ENCODE peak calls at places on chromosome 16, in nine cellular contexts. One of them, this sample, is unnamed.

GRCh38 chr16:71781741-71782140 is 26.9 kb downstream of the AP1G1 start:
- DNase-seq in central memory CD4-positive, alpha-beta T cell: no peak
- DNase-seq in activated T-helper 9 cell treated with anti-CD3 and anti-CD28 coated beads, Interleukin-2, amount 50 U/mL, for 16 hours: no peak
- DNase-seq in activated T-cell treated with anti-CD3 and anti-CD28 coated beads for 1 hour: no peak
- DNase-seq in substantia nigra: no peak
- DNase-seq in activated CD4-positive, CD25-positive, alpha-beta regulatory T cell: no peak
- DNase-seq in stomach: no peak
- DNase-seq in stimulated activated CD8-positive, alpha-beta memory T cell treated with anti-CD3 and anti-CD28 coated beads, Interleukin-12 subunit alpha, Interleukin-12 subunit beta, amount 100 ng/mL, for 1 hour: no peak
- DNase-seq in left colon: no peak
- DNase-seq in this sample: no peak

GRCh38 chr16:1906052-1906845 is 12.0 kb downstream of the HS3ST6 start:
- DNase-seq in left colon: no peak
- DNase-seq in central memory CD4-positive, alpha-beta T cell: no peak
- DNase-seq in activated T-helper 9 cell treated with anti-CD3 and anti-CD28 coated beads, Interleukin-2, amount 50 U/mL, for 16 hours: no peak
- DNase-seq in substantia nigra: no peak
- DNase-seq in stomach: no peak
- DNase-seq in activated T-cell treated with anti-CD3 and anti-CD28 coated beads for 1 hour: no peak
- DNase-seq in stimulated activated CD8-positive, alpha-beta memory T cell treated with anti-CD3 and anti-CD28 coated beads, Interleukin-12 subunit alpha, Interleukin-12 subunit beta, amount 100 ng/mL, for 1 hour: no peak
- DNase-seq in activated CD4-positive, CD25-positive, alpha-beta regulatory T cell: no peak
- DNase-seq in this sample: no peak

GRCh38 chr16:27706156-27706705 is 156.3 kb downstream of the KATNIP start:
- DNase-seq in activated T-helper 9 cell treated with anti-CD3 and anti-CD28 coated beads, Interleukin-2, amount 50 U/mL, for 16 hours: no peak
- DNase-seq in activated T-cell treated with anti-CD3 and anti-CD28 coated beads for 1 hour: no peak
- DNase-seq in central memory CD4-positive, alpha-beta T cell: no peak
- DNase-seq in left colon: no peak
- DNase-seq in substantia nigra: no peak
- DNase-seq in stomach: no peak
- DNase-seq in stimulated activated CD8-positive, alpha-beta memory T cell treated with anti-CD3 and anti-CD28 coated beads, Interleukin-12 subunit alpha, Interleukin-12 subunit beta, amount 100 ng/mL, for 1 hour: no peak
- DNase-seq in activated CD4-positive, CD25-positive, alpha-beta regulatory T cell: no peak
- DNase-seq in this sample: no peak

GRCh38 chr16:19991614-19992013 is 82.1 kb downstream of the GPR139 start:
- DNase-seq in left colon: no peak
- DNase-seq in stimulated activated CD8-positive, alpha-beta memory T cell treated with anti-CD3 and anti-CD28 coated beads, Interleukin-12 subunit alpha, Interleukin-12 subunit beta, amount 100 ng/mL, for 1 hour: no peak
- DNase-seq in substantia nigra: no peak
- DNase-seq in central memory CD4-positive, alpha-beta T cell: no peak
- DNase-seq in activated T-helper 9 cell treated with anti-CD3 and anti-CD28 coated beads, Interleukin-2, amount 50 U/mL, for 16 hours: no peak
- DNase-seq in activated CD4-positive, CD25-positive, alpha-beta regulatory T cell: no peak
- DNase-seq in stomach: no peak
- DNase-seq in activated T-cell treated with anti-CD3 and anti-CD28 coated beads for 1 hour: no peak
- DNase-seq in this sample: no peak

GRCh38 chr16:55462241-55462640 is 16.8 kb upstream of the MMP2 start:
- DNase-seq in left colon: no peak
- DNase-seq in substantia nigra: no peak
- DNase-seq in central memory CD4-positive, alpha-beta T cell: no peak
- DNase-seq in activated T-cell treated with anti-CD3 and anti-CD28 coated beads for 1 hour: no peak
- DNase-seq in activated T-helper 9 cell treated with anti-CD3 and anti-CD28 coated beads, Interleukin-2, amount 50 U/mL, for 16 hours: no peak
- DNase-seq in stimulated activated CD8-positive, alpha-beta memory T cell treated with anti-CD3 and anti-CD28 coated beads, Interleukin-12 subunit alpha, Interleukin-12 subunit beta, amount 100 ng/mL, for 1 hour: no peak
- DNase-seq in activated CD4-positive, CD25-positive, alpha-beta regulatory T cell: no peak
- DNase-seq in stomach: no peak
- DNase-seq in this sample: no peak

GRCh38 chr16:22123146-22123545 is 30.8 kb downstream of the VWA3A start:
- DNase-seq in central memory CD4-positive, alpha-beta T cell: no peak
- DNase-seq in activated CD4-positive, CD25-positive, alpha-beta regulatory T cell: no peak
- DNase-seq in substantia nigra: no peak
- DNase-seq in left colon: no peak
- DNase-seq in activated T-cell treated with anti-CD3 and anti-CD28 coated beads for 1 hour: no peak
- DNase-seq in activated T-helper 9 cell treated with anti-CD3 and anti-CD28 coated beads, Interleukin-2, amount 50 U/mL, for 16 hours: no peak
- DNase-seq in stomach: no peak
- DNase-seq in stimulated activated CD8-positive, alpha-beta memory T cell treated with anti-CD3 and anti-CD28 coated beads, Interleukin-12 subunit alpha, Interleukin-12 subunit beta, amount 100 ng/mL, for 1 hour: no peak
- DNase-seq in this sample: no peak

GRCh38 chr16:21276090-21276489 is 2.0 kb downstream of the CRYM start:
- DNase-seq in stimulated activated CD8-positive, alpha-beta memory T cell treated with anti-CD3 and anti-CD28 coated beads, Interleukin-12 subunit alpha, Interleukin-12 subunit beta, amount 100 ng/mL, for 1 hour: no peak
- DNase-seq in activated CD4-positive, CD25-positive, alpha-beta regulatory T cell: no peak
- DNase-seq in activated T-helper 9 cell treated with anti-CD3 and anti-CD28 coated beads, Interleukin-2, amount 50 U/mL, for 16 hours: no peak
- DNase-seq in activated T-cell treated with anti-CD3 and anti-CD28 coated beads for 1 hour: no peak
- DNase-seq in left colon: no peak
- DNase-seq in stomach: no peak
- DNase-seq in central memory CD4-positive, alpha-beta T cell: no peak
- DNase-seq in substantia nigra: no peak
- DNase-seq in this sample: no peak

GRCh38 chr16:23146877-23147601 is 2.2 kb downstream of the USP31 start:
- DNase-seq in stimulated activated CD8-positive, alpha-beta memory T cell treated with anti-CD3 and anti-CD28 coated beads, Interleukin-12 subunit alpha, Interleukin-12 subunit beta, amount 100 ng/mL, for 1 hour: no peak
- DNase-seq in left colon: peak
- DNase-seq in activated CD4-positive, CD25-positive, alpha-beta regulatory T cell: no peak
- DNase-seq in central memory CD4-positive, alpha-beta T cell: no peak
- DNase-seq in substantia nigra: no peak
- DNase-seq in activated T-cell treated with anti-CD3 and anti-CD28 coated beads for 1 hour: no peak
- DNase-seq in activated T-helper 9 cell treated with anti-CD3 and anti-CD28 coated beads, Interleukin-2, amount 50 U/mL, for 16 hours: no peak
- DNase-seq in stomach: no peak
- DNase-seq in this sample: no peak

GRCh38 chr16:2719328-2720062 is 529 bp downstream of the PRSS27 start:
- DNase-seq in activated T-helper 9 cell treated with anti-CD3 and anti-CD28 coated beads, Interleukin-2, amount 50 U/mL, for 16 hours: no peak
- DNase-seq in central memory CD4-positive, alpha-beta T cell: no peak
- DNase-seq in stomach: peak
- DNase-seq in left colon: peak
- DNase-seq in substantia nigra: no peak
- DNase-seq in activated CD4-positive, CD25-positive, alpha-beta regulatory T cell: no peak
- DNase-seq in stimulated activated CD8-positive, alpha-beta memory T cell treated with anti-CD3 and anti-CD28 coated beads, Interleukin-12 subunit alpha, Interleukin-12 subunit beta, amount 100 ng/mL, for 1 hour: no peak
- DNase-seq in activated T-cell treated with anti-CD3 and anti-CD28 coated beads for 1 hour: no peak
- DNase-seq in this sample: peak

GRCh38 chr16:46765050-46765449 is 16.9 kb upstream of the MYLK3 start:
- DNase-seq in stomach: no peak
- DNase-seq in activated T-cell treated with anti-CD3 and anti-CD28 coated beads for 1 hour: no peak
- DNase-seq in left colon: no peak
- DNase-seq in activated CD4-positive, CD25-positive, alpha-beta regulatory T cell: no peak
- DNase-seq in substantia nigra: no peak
- DNase-seq in central memory CD4-positive, alpha-beta T cell: no peak
- DNase-seq in stimulated activated CD8-positive, alpha-beta memory T cell treated with anti-CD3 and anti-CD28 coated beads, Interleukin-12 subunit alpha, Interleukin-12 subunit beta, amount 100 ng/mL, for 1 hour: no peak
- DNase-seq in activated T-helper 9 cell treated with anti-CD3 and anti-CD28 coated beads, Interleukin-2, amount 50 U/mL, for 16 hours: no peak
- DNase-seq in this sample: no peak

GRCh38 chr16:17270683-17271109 is 200.1 kb downstream of the XYLT1 start:
- DNase-seq in stomach: peak
- DNase-seq in left colon: peak
- DNase-seq in central memory CD4-positive, alpha-beta T cell: no peak
- DNase-seq in stimulated activated CD8-positive, alpha-beta memory T cell treated with anti-CD3 and anti-CD28 coated beads, Interleukin-12 subunit alpha, Interleukin-12 subunit beta, amount 100 ng/mL, for 1 hour: no peak
- DNase-seq in activated CD4-positive, CD25-positive, alpha-beta regulatory T cell: no peak
- DNase-seq in substantia nigra: no peak
- DNase-seq in activated T-helper 9 cell treated with anti-CD3 and anti-CD28 coated beads, Interleukin-2, amount 50 U/mL, for 16 hours: no peak
- DNase-seq in activated T-cell treated with anti-CD3 and anti-CD28 coated beads for 1 hour: no peak
- DNase-seq in this sample: no peak

GRCh38 chr16:58426960-58427359 is 34.7 kb downstream of the GINS3 start:
- DNase-seq in stomach: no peak
- DNase-seq in stimulated activated CD8-positive, alpha-beta memory T cell treated with anti-CD3 and anti-CD28 coated beads, Interleukin-12 subunit alpha, Interleukin-12 subunit beta, amount 100 ng/mL, for 1 hour: no peak
- DNase-seq in substantia nigra: no peak
- DNase-seq in activated T-cell treated with anti-CD3 and anti-CD28 coated beads for 1 hour: no peak
- DNase-seq in activated CD4-positive, CD25-positive, alpha-beta regulatory T cell: no peak
- DNase-seq in left colon: no peak
- DNase-seq in activated T-helper 9 cell treated with anti-CD3 and anti-CD28 coated beads, Interleukin-2, amount 50 U/mL, for 16 hours: no peak
- DNase-seq in central memory CD4-positive, alpha-beta T cell: no peak
- DNase-seq in this sample: no peak

GRCh38 chr16:85872666-85873561 is 26.0 kb upstream of the IRF8 start:
- DNase-seq in substantia nigra: no peak
- DNase-seq in activated CD4-positive, CD25-positive, alpha-beta regulatory T cell: no peak
- DNase-seq in activated T-cell treated with anti-CD3 and anti-CD28 coated beads for 1 hour: no peak
- DNase-seq in stimulated activated CD8-positive, alpha-beta memory T cell treated with anti-CD3 and anti-CD28 coated beads, Interleukin-12 subunit alpha, Interleukin-12 subunit beta, amount 100 ng/mL, for 1 hour: no peak
- DNase-seq in central memory CD4-positive, alpha-beta T cell: no peak
- DNase-seq in stomach: no peak
- DNase-seq in left colon: no peak
- DNase-seq in activated T-helper 9 cell treated with anti-CD3 and anti-CD28 coated beads, Interleukin-2, amount 50 U/mL, for 16 hours: no peak
- DNase-seq in this sample: no peak

GRCh38 chr16:10692470-10692869 is 2.3 kb downstream of the TEKT5 start:
- DNase-seq in stomach: no peak
- DNase-seq in activated CD4-positive, CD25-positive, alpha-beta regulatory T cell: no peak
- DNase-seq in activated T-cell treated with anti-CD3 and anti-CD28 coated beads for 1 hour: no peak
- DNase-seq in activated T-helper 9 cell treated with anti-CD3 and anti-CD28 coated beads, Interleukin-2, amount 50 U/mL, for 16 hours: no peak
- DNase-seq in stimulated activated CD8-positive, alpha-beta memory T cell treated with anti-CD3 and anti-CD28 coated beads, Interleukin-12 subunit alpha, Interleukin-12 subunit beta, amount 100 ng/mL, for 1 hour: no peak
- DNase-seq in central memory CD4-positive, alpha-beta T cell: no peak
- DNase-seq in left colon: no peak
- DNase-seq in substantia nigra: no peak
- DNase-seq in this sample: no peak

GRCh38 chr16:12584488-12585233 is 219.0 kb downstream of the CPPED1 start:
- DNase-seq in activated T-cell treated with anti-CD3 and anti-CD28 coated beads for 1 hour: no peak
- DNase-seq in stimulated activated CD8-positive, alpha-beta memory T cell treated with anti-CD3 and anti-CD28 coated beads, Interleukin-12 subunit alpha, Interleukin-12 subunit beta, amount 100 ng/mL, for 1 hour: no peak
- DNase-seq in central memory CD4-positive, alpha-beta T cell: no peak
- DNase-seq in substantia nigra: no peak
- DNase-seq in stomach: no peak
- DNase-seq in activated CD4-positive, CD25-positive, alpha-beta regulatory T cell: no peak
- DNase-seq in activated T-helper 9 cell treated with anti-CD3 and anti-CD28 coated beads, Interleukin-2, amount 50 U/mL, for 16 hours: no peak
- DNase-seq in left colon: no peak
- DNase-seq in this sample: no peak

GRCh38 chr16:27199235-27199586 is 4.1 kb upstream of the KDM8 start:
- DNase-seq in activated T-cell treated with anti-CD3 and anti-CD28 coated beads for 1 hour: no peak
- DNase-seq in activated T-helper 9 cell treated with anti-CD3 and anti-CD28 coated beads, Interleukin-2, amount 50 U/mL, for 16 hours: no peak
- DNase-seq in left colon: no peak
- DNase-seq in central memory CD4-positive, alpha-beta T cell: no peak
- DNase-seq in stimulated activated CD8-positive, alpha-beta memory T cell treated with anti-CD3 and anti-CD28 coated beads, Interleukin-12 subunit alpha, Interleukin-12 subunit beta, amount 100 ng/mL, for 1 hour: no peak
- DNase-seq in substantia nigra: no peak
- DNase-seq in stomach: no peak
- DNase-seq in activated CD4-positive, CD25-positive, alpha-beta regulatory T cell: no peak
- DNase-seq in this sample: no peak

GRCh38 chr16:2082171-2082982 is 34.6 kb downstream of the TSC2 start:
- DNase-seq in central memory CD4-positive, alpha-beta T cell: no peak
- DNase-seq in activated T-cell treated with anti-CD3 and anti-CD28 coated beads for 1 hour: no peak
- DNase-seq in substantia nigra: no peak
- DNase-seq in left colon: peak
- DNase-seq in stimulated activated CD8-positive, alpha-beta memory T cell treated with anti-CD3 and anti-CD28 coated beads, Interleukin-12 subunit alpha, Interleukin-12 subunit beta, amount 100 ng/mL, for 1 hour: no peak
- DNase-seq in activated CD4-positive, CD25-positive, alpha-beta regulatory T cell: no peak
- DNase-seq in activated T-helper 9 cell treated with anti-CD3 and anti-CD28 coated beads, Interleukin-2, amount 50 U/mL, for 16 hours: no peak
- DNase-seq in stomach: peak
- DNase-seq in this sample: no peak

GRCh38 chr16:8572919-8573724 is 17.2 kb downstream of the TMEM114 start:
- DNase-seq in substantia nigra: no peak
- DNase-seq in stomach: no peak
- DNase-seq in central memory CD4-positive, alpha-beta T cell: no peak
- DNase-seq in activated T-cell treated with anti-CD3 and anti-CD28 coated beads for 1 hour: no peak
- DNase-seq in activated CD4-positive, CD25-positive, alpha-beta regulatory T cell: no peak
- DNase-seq in left colon: no peak
- DNase-seq in stimulated activated CD8-positive, alpha-beta memory T cell treated with anti-CD3 and anti-CD28 coated beads, Interleukin-12 subunit alpha, Interleukin-12 subunit beta, amount 100 ng/mL, for 1 hour: no peak
- DNase-seq in activated T-helper 9 cell treated with anti-CD3 and anti-CD28 coated beads, Interleukin-2, amount 50 U/mL, for 16 hours: no peak
- DNase-seq in this sample: no peak

GRCh38 chr16:87324411-87325275 is 7.5 kb upstream of the C16orf95 start:
- DNase-seq in activated T-cell treated with anti-CD3 and anti-CD28 coated beads for 1 hour: peak
- DNase-seq in central memory CD4-positive, alpha-beta T cell: peak
- DNase-seq in stomach: no peak
- DNase-seq in left colon: peak
- DNase-seq in substantia nigra: no peak
- DNase-seq in stimulated activated CD8-positive, alpha-beta memory T cell treated with anti-CD3 and anti-CD28 coated beads, Interleukin-12 subunit alpha, Interleukin-12 subunit beta, amount 100 ng/mL, for 1 hour: peak
- DNase-seq in activated CD4-positive, CD25-positive, alpha-beta regulatory T cell: no peak
- DNase-seq in activated T-helper 9 cell treated with anti-CD3 and anti-CD28 coated beads, Interleukin-2, amount 50 U/mL, for 16 hours: peak
- DNase-seq in this sample: no peak

GRCh38 chr16:8855051-8855786 is 13.6 kb downstream of the CARHSP1 start:
- DNase-seq in activated CD4-positive, CD25-positive, alpha-beta regulatory T cell: no peak
- DNase-seq in stimulated activated CD8-positive, alpha-beta memory T cell treated with anti-CD3 and anti-CD28 coated beads, Interleukin-12 subunit alpha, Interleukin-12 subunit beta, amount 100 ng/mL, for 1 hour: no peak
- DNase-seq in central memory CD4-positive, alpha-beta T cell: no peak
- DNase-seq in substantia nigra: no peak
- DNase-seq in activated T-cell treated with anti-CD3 and anti-CD28 coated beads for 1 hour: no peak
- DNase-seq in left colon: no peak
- DNase-seq in activated T-helper 9 cell treated with anti-CD3 and anti-CD28 coated beads, Interleukin-2, amount 50 U/mL, for 16 hours: no peak
- DNase-seq in stomach: no peak
- DNase-seq in this sample: no peak

GRCh38 chr16:51542856-51543510 is 391.9 kb upstream of the SALL1 start:
- DNase-seq in stomach: no peak
- DNase-seq in activated T-cell treated with anti-CD3 and anti-CD28 coated beads for 1 hour: no peak
- DNase-seq in activated T-helper 9 cell treated with anti-CD3 and anti-CD28 coated beads, Interleukin-2, amount 50 U/mL, for 16 hours: no peak
- DNase-seq in left colon: no peak
- DNase-seq in central memory CD4-positive, alpha-beta T cell: no peak
- DNase-seq in activated CD4-positive, CD25-positive, alpha-beta regulatory T cell: no peak
- DNase-seq in substantia nigra: no peak
- DNase-seq in stimulated activated CD8-positive, alpha-beta memory T cell treated with anti-CD3 and anti-CD28 coated beads, Interleukin-12 subunit alpha, Interleukin-12 subunit beta, amount 100 ng/mL, for 1 hour: no peak
- DNase-seq in this sample: no peak

GRCh38 chr16:12436201-12436657 is 367.5 kb downstream of the CPPED1 start:
- DNase-seq in stomach: no peak
- DNase-seq in substantia nigra: no peak
- DNase-seq in stimulated activated CD8-positive, alpha-beta memory T cell treated with anti-CD3 and anti-CD28 coated beads, Interleukin-12 subunit alpha, Interleukin-12 subunit beta, amount 100 ng/mL, for 1 hour: no peak
- DNase-seq in activated T-helper 9 cell treated with anti-CD3 and anti-CD28 coated beads, Interleukin-2, amount 50 U/mL, for 16 hours: no peak
- DNase-seq in left colon: no peak
- DNase-seq in activated CD4-positive, CD25-positive, alpha-beta regulatory T cell: no peak
- DNase-seq in central memory CD4-positive, alpha-beta T cell: no peak
- DNase-seq in activated T-cell treated with anti-CD3 and anti-CD28 coated beads for 1 hour: no peak
- DNase-seq in this sample: no peak

GRCh38 chr16:51167170-51167710 is 16.2 kb upstream of the SALL1 start:
- DNase-seq in activated T-cell treated with anti-CD3 and anti-CD28 coated beads for 1 hour: no peak
- DNase-seq in central memory CD4-positive, alpha-beta T cell: no peak
- DNase-seq in activated T-helper 9 cell treated with anti-CD3 and anti-CD28 coated beads, Interleukin-2, amount 50 U/mL, for 16 hours: no peak
- DNase-seq in substantia nigra: no peak
- DNase-seq in stimulated activated CD8-positive, alpha-beta memory T cell treated with anti-CD3 and anti-CD28 coated beads, Interleukin-12 subunit alpha, Interleukin-12 subunit beta, amount 100 ng/mL, for 1 hour: no peak
- DNase-seq in stomach: no peak
- DNase-seq in activated CD4-positive, CD25-positive, alpha-beta regulatory T cell: no peak
- DNase-seq in left colon: no peak
- DNase-seq in this sample: no peak

GRCh38 chr16:1296688-1297412 is 12.6 kb upstream of the UBE2I start:
- DNase-seq in stomach: no peak
- DNase-seq in stimulated activated CD8-positive, alpha-beta memory T cell treated with anti-CD3 and anti-CD28 coated beads, Interleukin-12 subunit alpha, Interleukin-12 subunit beta, amount 100 ng/mL, for 1 hour: no peak
- DNase-seq in substantia nigra: no peak
- DNase-seq in central memory CD4-positive, alpha-beta T cell: no peak
- DNase-seq in left colon: no peak
- DNase-seq in activated T-cell treated with anti-CD3 and anti-CD28 coated beads for 1 hour: no peak
- DNase-seq in activated T-helper 9 cell treated with anti-CD3 and anti-CD28 coated beads, Interleukin-2, amount 50 U/mL, for 16 hours: no peak
- DNase-seq in activated CD4-positive, CD25-positive, alpha-beta regulatory T cell: no peak
- DNase-seq in this sample: no peak

GRCh38 chr16:53523971-53524548 is 21.1 kb upstream of the AKTIP start:
- DNase-seq in stimulated activated CD8-positive, alpha-beta memory T cell treated with anti-CD3 and anti-CD28 coated beads, Interleukin-12 subunit alpha, Interleukin-12 subunit beta, amount 100 ng/mL, for 1 hour: no peak
- DNase-seq in activated CD4-positive, CD25-positive, alpha-beta regulatory T cell: no peak
- DNase-seq in central memory CD4-positive, alpha-beta T cell: no peak
- DNase-seq in activated T-helper 9 cell treated with anti-CD3 and anti-CD28 coated beads, Interleukin-2, amount 50 U/mL, for 16 hours: no peak
- DNase-seq in stomach: no peak
- DNase-seq in substantia nigra: no peak
- DNase-seq in left colon: no peak
- DNase-seq in activated T-cell treated with anti-CD3 and anti-CD28 coated beads for 1 hour: no peak
- DNase-seq in this sample: no peak

GRCh38 chr16:90002759-90003158 is 16.5 kb downstream of the DBNDD1 start:
- DNase-seq in stomach: no peak
- DNase-seq in activated CD4-positive, CD25-positive, alpha-beta regulatory T cell: no peak
- DNase-seq in activated T-helper 9 cell treated with anti-CD3 and anti-CD28 coated beads, Interleukin-2, amount 50 U/mL, for 16 hours: no peak
- DNase-seq in activated T-cell treated with anti-CD3 and anti-CD28 coated beads for 1 hour: no peak
- DNase-seq in stimulated activated CD8-positive, alpha-beta memory T cell treated with anti-CD3 and anti-CD28 coated beads, Interleukin-12 subunit alpha, Interleukin-12 subunit beta, amount 100 ng/mL, for 1 hour: no peak
- DNase-seq in left colon: no peak
- DNase-seq in central memory CD4-positive, alpha-beta T cell: no peak
- DNase-seq in substantia nigra: no peak
- DNase-seq in this sample: no peak

GRCh38 chr16:75340715-75341500 is 89.5 kb upstream of the BCAR1 start:
- DNase-seq in activated CD4-positive, CD25-positive, alpha-beta regulatory T cell: no peak
- DNase-seq in left colon: no peak
- DNase-seq in activated T-helper 9 cell treated with anti-CD3 and anti-CD28 coated beads, Interleukin-2, amount 50 U/mL, for 16 hours: no peak
- DNase-seq in activated T-cell treated with anti-CD3 and anti-CD28 coated beads for 1 hour: no peak
- DNase-seq in substantia nigra: no peak
- DNase-seq in central memory CD4-positive, alpha-beta T cell: no peak
- DNase-seq in stimulated activated CD8-positive, alpha-beta memory T cell treated with anti-CD3 and anti-CD28 coated beads, Interleukin-12 subunit alpha, Interleukin-12 subunit beta, amount 100 ng/mL, for 1 hour: no peak
- DNase-seq in stomach: no peak
- DNase-seq in this sample: no peak

GRCh38 chr16:30903596-30903995 is 7.2 kb downstream of the CTF1 start:
- DNase-seq in stimulated activated CD8-positive, alpha-beta memory T cell treated with anti-CD3 and anti-CD28 coated beads, Interleukin-12 subunit alpha, Interleukin-12 subunit beta, amount 100 ng/mL, for 1 hour: no peak
- DNase-seq in activated T-helper 9 cell treated with anti-CD3 and anti-CD28 coated beads, Interleukin-2, amount 50 U/mL, for 16 hours: no peak
- DNase-seq in stomach: no peak
- DNase-seq in activated CD4-positive, CD25-positive, alpha-beta regulatory T cell: no peak
- DNase-seq in central memory CD4-positive, alpha-beta T cell: no peak
- DNase-seq in substantia nigra: no peak
- DNase-seq in activated T-cell treated with anti-CD3 and anti-CD28 coated beads for 1 hour: no peak
- DNase-seq in left colon: no peak
- DNase-seq in this sample: no peak

GRCh38 chr16:5928476-5929055 is 831.0 kb upstream of the EEF2KMT start:
- DNase-seq in central memory CD4-positive, alpha-beta T cell: no peak
- DNase-seq in activated T-helper 9 cell treated with anti-CD3 and anti-CD28 coated beads, Interleukin-2, amount 50 U/mL, for 16 hours: no peak
- DNase-seq in substantia nigra: no peak
- DNase-seq in activated T-cell treated with anti-CD3 and anti-CD28 coated beads for 1 hour: no peak
- DNase-seq in stimulated activated CD8-positive, alpha-beta memory T cell treated with anti-CD3 and anti-CD28 coated beads, Interleukin-12 subunit alpha, Interleukin-12 subunit beta, amount 100 ng/mL, for 1 hour: no peak
- DNase-seq in activated CD4-positive, CD25-positive, alpha-beta regulatory T cell: no peak
- DNase-seq in left colon: no peak
- DNase-seq in stomach: no peak
- DNase-seq in this sample: no peak

GRCh38 chr16:78748471-78748929 is 649.0 kb downstream of the WWOX start:
- DNase-seq in stomach: no peak
- DNase-seq in left colon: no peak
- DNase-seq in central memory CD4-positive, alpha-beta T cell: no peak
- DNase-seq in activated T-helper 9 cell treated with anti-CD3 and anti-CD28 coated beads, Interleukin-2, amount 50 U/mL, for 16 hours: no peak
- DNase-seq in stimulated activated CD8-positive, alpha-beta memory T cell treated with anti-CD3 and anti-CD28 coated beads, Interleukin-12 subunit alpha, Interleukin-12 subunit beta, amount 100 ng/mL, for 1 hour: no peak
- DNase-seq in substantia nigra: no peak
- DNase-seq in activated CD4-positive, CD25-positive, alpha-beta regulatory T cell: no peak
- DNase-seq in activated T-cell treated with anti-CD3 and anti-CD28 coated beads for 1 hour: no peak
- DNase-seq in this sample: no peak

GRCh38 chr16:57648590-57649442 is 19.3 kb upstream of the ADGRG3 start:
- DNase-seq in stomach: peak
- DNase-seq in stimulated activated CD8-positive, alpha-beta memory T cell treated with anti-CD3 and anti-CD28 coated beads, Interleukin-12 subunit alpha, Interleukin-12 subunit beta, amount 100 ng/mL, for 1 hour: peak
- DNase-seq in left colon: peak
- DNase-seq in activated CD4-positive, CD25-positive, alpha-beta regulatory T cell: peak
- DNase-seq in activated T-cell treated with anti-CD3 and anti-CD28 coated beads for 1 hour: peak
- DNase-seq in activated T-helper 9 cell treated with anti-CD3 and anti-CD28 coated beads, Interleukin-2, amount 50 U/mL, for 16 hours: peak
- DNase-seq in substantia nigra: peak
- DNase-seq in central memory CD4-positive, alpha-beta T cell: peak
- DNase-seq in this sample: peak